ENCODE peak calls at places on chromosomes 2 and 18, in eight cellular contexts. L is HCT116, V is GM12878, I is H1, Z is K562, Y is SK-N-SH, M is HepG2, G is endothelial cell of umbilical vein. O is an unnamed sample.
A peak's percentile ranks its signal among the peaks of the same experiment; 100 is the strongest.

GRCh38 chr2:224147174-224147573 is 108.1 kb upstream of the SERPINE2 start:
- DNase-seq in L (peak; percentile 24), V (no peak), I (no peak), Z (no peak), Y (no peak), M (no peak), G (no peak), O (no peak)

GRCh38 chr2:74921236-74921736 is 37.2 kb upstream of the POLE4 start:
- DNase-seq in L (no peak), V (no peak), I (no peak), Z (no peak), Y (no peak), M (peak; percentile 20), G (no peak), O (no peak)

GRCh38 chr2:177143444-177143843 is 69.2 kb upstream of the HNRNPA3 start:
- DNase-seq in L (no peak), V (no peak), I (no peak), Z (no peak), Y (no peak), M (no peak), G (peak; percentile 93), O (no peak)

GRCh38 chr2:15925819-15926218 is 14.5 kb upstream of the MYCN start:
- DNase-seq in L (no peak), V (no peak), I (no peak), Z (no peak), Y (no peak), M (no peak), G (no peak), O (no peak)

GRCh38 chr2:234147335-234147861 is 96.9 kb downstream of the SPP2 start:
- DNase-seq in L (peak; percentile 31), V (no peak), I (no peak), Z (no peak), Y (no peak), M (no peak), G (no peak), O (no peak)

GRCh38 chr2:147442766-147443165 is 402.1 kb upstream of the ACVR2A start:
- DNase-seq in L (no peak), V (no peak), I (no peak), Z (no peak), Y (no peak), M (no peak), G (no peak), O (no peak)

GRCh38 chr18:22282311-22283235 is 113.2 kb downstream of the GATA6 start:
- DNase-seq in L (peak; percentile 63), V (no peak), I (no peak), Z (no peak), Y (no peak), M (peak; percentile 86), G (peak; percentile 96), O (no peak)

GRCh38 chr18:23163786-23164583 is 28.7 kb downstream of the CABLES1 start:
- DNase-seq in L (no peak), V (no peak), I (no peak), Z (no peak), Y (no peak), M (no peak), G (no peak), O (no peak)

GRCh38 chr2:160635488-160635887 is 141.9 kb upstream of the RBMS1 start:
- DNase-seq in L (no peak), V (no peak), I (no peak), Z (no peak), Y (no peak), M (no peak), G (no peak), O (no peak)

GRCh38 chr2:26740346-26740745 is 23.7 kb upstream of the SLC35F6 start:
- DNase-seq in L (no peak), V (no peak), I (no peak), Z (no peak), Y (peak; percentile 16), M (no peak), G (no peak), O (no peak)

GRCh38 chr18:75340206-75340605 is 87.3 kb downstream of the SMIM21 start:
- DNase-seq in L (no peak), V (no peak), I (no peak), Z (no peak), Y (no peak), M (no peak), G (no peak), O (no peak)

GRCh38 chr18:27185025-27185763 is at the start of gene CHST9:
- DNase-seq in L (no peak), V (no peak), I (peak; percentile 80), Z (no peak), Y (peak; percentile 82), M (no peak), G (no peak), O (no peak)

GRCh38 chr2:171523339-171523931 is 1.2 kb downstream of the CYBRD1 start:
- DNase-seq in L (peak; percentile 38), V (no peak), I (peak; percentile 83), Z (peak; percentile 77), Y (peak; percentile 72), M (peak; percentile 21), G (peak; percentile 87), O (no peak)

GRCh38 chr2:241977557-241978300 is 108.2 kb downstream of the RTP5 start:
- DNase-seq in L (no peak), V (no peak), I (no peak), Z (no peak), Y (no peak), M (no peak), G (no peak), O (no peak)

GRCh38 chr2:190340369-190340768 is 3.0 kb upstream of the INPP1 start:
- DNase-seq in L (peak; percentile 67), V (no peak), I (peak; percentile 54), Z (peak; percentile 76), Y (no peak), M (peak; percentile 77), G (no peak), O (no peak)

GRCh38 chr2:233085839-233086150 is 25.7 kb downstream of the INPP5D start:
- DNase-seq in L (no peak), V (no peak), I (no peak), Z (no peak), Y (no peak), M (no peak), G (peak; percentile 58), O (no peak)

GRCh38 chr2:160431441-160431840 is 62.2 kb downstream of the RBMS1 start:
- DNase-seq in L (no peak), V (no peak), I (no peak), Z (no peak), Y (no peak), M (no peak), G (no peak), O (no peak)

GRCh38 chr2:128388414-128389032 is 69.9 kb upstream of the HS6ST1 start:
- DNase-seq in L (no peak), V (no peak), I (no peak), Z (no peak), Y (no peak), M (no peak), G (no peak), O (no peak)

GRCh38 chr2:9844581-9844980 is 1.3 kb downstream of the TAF1B start:
- DNase-seq in L (no peak), V (peak; percentile 51), I (no peak), Z (peak; percentile 12), Y (no peak), M (no peak), G (no peak), O (peak; percentile 59)

GRCh38 chr2:142041105-142041504 is 89.7 kb downstream of the LRP1B start:
- DNase-seq in L (no peak), V (no peak), I (no peak), Z (no peak), Y (no peak), M (no peak), G (no peak), O (no peak)

GRCh38 chr2:24819442-24820174 is 26.4 kb downstream of the CENPO start:
- DNase-seq in L (no peak), V (no peak), I (peak; percentile 44), Z (no peak), Y (peak; percentile 24), M (no peak), G (no peak), O (no peak)

DNA sequence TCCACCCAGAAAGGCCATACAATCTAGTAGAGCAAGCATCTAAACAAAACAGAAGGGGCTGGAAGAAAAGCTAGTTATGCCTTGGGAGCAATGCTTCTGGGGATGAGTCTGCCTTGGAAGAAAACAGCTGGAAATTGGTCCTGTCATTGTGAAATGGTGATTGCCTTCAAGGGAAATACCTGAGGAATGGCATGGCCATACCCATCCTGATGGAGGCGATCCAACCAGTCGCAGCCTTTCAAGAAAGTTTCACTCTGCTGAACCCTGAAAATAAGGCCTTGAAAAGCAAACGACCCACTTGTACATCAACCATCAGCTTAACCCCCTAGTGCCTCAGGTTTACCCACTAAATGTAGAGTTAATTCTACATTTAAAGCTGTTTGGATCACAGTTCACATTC is 72.6 kb upstream of the PID1 start:
- DNase-seq in L (no peak), V (no peak), I (no peak), Z (no peak), Y (no peak), M (no peak), G (no peak), O (no peak)
- H3K27ac ChIP-seq in L (no peak overlapping the region), V (no peak overlapping the region), I (no peak overlapping the region), Z (no peak overlapping the region), Y (no peak overlapping the region), M (no peak overlapping the region), G (no peak overlapping the region), O (no peak overlapping the region)

GRCh38 chr18:49019446-49020045 is 68.8 kb upstream of the SMAD7 start:
- DNase-seq in L (no peak), V (peak; percentile 9), I (no peak), Z (no peak), Y (no peak), M (no peak), G (no peak), O (no peak)
- TF ChIP-seq POLR2AphosphoS5 in L (no peak), V (no peak), I (no peak), Z (no peak), Y (no peak), M (no peak), G (no peak), O (no peak)

DNA sequence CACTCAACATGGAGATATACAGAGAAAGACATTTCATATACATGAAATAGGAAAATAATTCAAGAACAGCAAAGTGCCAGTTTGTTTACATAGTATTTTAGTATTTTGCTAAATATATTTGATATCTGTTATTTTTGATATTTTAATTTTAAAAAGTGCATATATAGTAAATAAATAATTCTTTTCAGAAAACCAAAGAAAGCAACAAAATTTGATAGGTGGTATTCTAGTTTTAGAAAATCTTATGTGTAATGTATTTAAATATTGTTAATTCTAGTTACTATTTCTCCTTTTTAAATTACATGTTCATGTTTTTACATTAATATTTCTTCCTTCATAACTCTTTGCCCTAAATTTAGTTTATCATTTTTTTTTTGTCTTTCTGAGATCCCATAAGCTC is 34.5 kb upstream of the FAM171B start:
- DNase-seq in L (no peak), V (no peak), I (no peak), Z (no peak), Y (no peak), M (no peak), G (no peak), O (no peak)
- H3K9ac ChIP-seq in L (no peak overlapping the region), V (no peak overlapping the region), I (no peak overlapping the region), Z (no peak overlapping the region), Y (no peak overlapping the region), M (no peak overlapping the region), G (no peak overlapping the region), O (no peak overlapping the region)

DNA sequence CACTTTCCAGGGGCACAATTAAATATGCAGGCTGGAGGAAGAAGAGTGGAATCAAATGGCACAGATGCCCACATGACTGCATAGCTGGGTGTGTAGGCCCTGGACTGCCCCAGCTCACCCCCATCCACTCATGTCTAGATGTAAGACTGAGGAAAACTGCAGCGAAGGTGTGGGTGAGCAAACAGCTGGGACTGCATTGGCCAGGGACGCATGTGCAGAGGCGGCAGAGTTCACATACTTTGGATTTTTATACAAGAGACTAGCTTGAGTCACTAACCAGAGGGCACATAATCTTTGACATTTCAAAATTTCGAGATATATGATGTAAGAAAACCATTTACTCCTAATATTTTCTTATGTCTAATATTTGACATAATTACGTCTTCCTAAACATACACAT is 60.1 kb downstream of the SPIRE1 start:
- DNase-seq in L (peak; percentile 47), V (no peak), I (no peak), Z (no peak), Y (no peak), M (peak; percentile 84), G (peak; percentile 79), O (no peak)
- H3K27ac ChIP-seq in L (peak overlapping the region; percentile 20), V (no peak overlapping the region), I (no peak overlapping the region), Z (no peak overlapping the region), Y (peak overlapping the region; percentile 88), M (peak overlapping the region; percentile 46), G (peak overlapping the region; percentile 87), O (no peak overlapping the region)

O was measured in SK-N-MC.